ENCODE peak calls at places on chromosomes 1 and 21, in seven cellular contexts. One of them, this sample, is unnamed.

GRCh38 chr1:180230416-180230790 is 339 bp downstream of the LHX4 start:
- DNase-seq in NCI-H2029 treated with DMSO at 0.1 percent for 48 hours: no peak
- DNase-seq in hepatocyte: no peak
- DNase-seq in activated CD4-positive, alpha-beta T cell treated with anti-CD3 and anti-CD28 coated beads, Interleukin-2, amount 50 U/mL, for 48 hours: no peak
- DNase-seq in germinal center: peak
- DNase-seq in cortex of kidney: no peak
- DNase-seq in T-helper 2 cell: no peak
- DNase-seq in this sample: no peak

GRCh38 chr1:107782192-107782845 is 182.7 kb downstream of the VAV3 start:
- DNase-seq in cortex of kidney: no peak
- DNase-seq in hepatocyte: peak
- DNase-seq in T-helper 2 cell: no peak
- DNase-seq in germinal center: no peak
- DNase-seq in activated CD4-positive, alpha-beta T cell treated with anti-CD3 and anti-CD28 coated beads, Interleukin-2, amount 50 U/mL, for 48 hours: no peak
- DNase-seq in NCI-H2029 treated with DMSO at 0.1 percent for 48 hours: peak
- DNase-seq in this sample: peak

GRCh38 chr1:150551784-150552691 is 2.8 kb downstream of the ADAMTSL4 start:
- DNase-seq in activated CD4-positive, alpha-beta T cell treated with anti-CD3 and anti-CD28 coated beads, Interleukin-2, amount 50 U/mL, for 48 hours: no peak
- DNase-seq in NCI-H2029 treated with DMSO at 0.1 percent for 48 hours: no peak
- DNase-seq in T-helper 2 cell: no peak
- DNase-seq in germinal center: peak
- DNase-seq in cortex of kidney: no peak
- DNase-seq in hepatocyte: peak
- DNase-seq in this sample: peak

GRCh38 chr21:34807146-34807880 is 138.5 kb downstream of the CLIC6 start:
- DNase-seq in hepatocyte: peak
- DNase-seq in T-helper 2 cell: peak
- DNase-seq in germinal center: no peak
- DNase-seq in activated CD4-positive, alpha-beta T cell treated with anti-CD3 and anti-CD28 coated beads, Interleukin-2, amount 50 U/mL, for 48 hours: peak
- DNase-seq in NCI-H2029 treated with DMSO at 0.1 percent for 48 hours: no peak
- DNase-seq in cortex of kidney: no peak
- DNase-seq in this sample: peak

GRCh38 chr1:93585059-93585966 is 96.3 kb downstream of the BCAR3 start:
- DNase-seq in NCI-H2029 treated with DMSO at 0.1 percent for 48 hours: peak
- DNase-seq in T-helper 2 cell: no peak
- DNase-seq in cortex of kidney: no peak
- DNase-seq in germinal center: no peak
- DNase-seq in activated CD4-positive, alpha-beta T cell treated with anti-CD3 and anti-CD28 coated beads, Interleukin-2, amount 50 U/mL, for 48 hours: no peak
- DNase-seq in hepatocyte: peak
- DNase-seq in this sample: peak

GRCh38 chr21:31351438-31351837 is 7.4 kb upstream of the TIAM1 start:
- DNase-seq in T-helper 2 cell: no peak
- DNase-seq in activated CD4-positive, alpha-beta T cell treated with anti-CD3 and anti-CD28 coated beads, Interleukin-2, amount 50 U/mL, for 48 hours: no peak
- DNase-seq in NCI-H2029 treated with DMSO at 0.1 percent for 48 hours: no peak
- DNase-seq in hepatocyte: peak
- DNase-seq in cortex of kidney: no peak
- DNase-seq in germinal center: no peak
- DNase-seq in this sample: peak

GRCh38 chr1:203796223-203796747 is 862 bp downstream of the ZBED6 start:
- DNase-seq in T-helper 2 cell: no peak
- DNase-seq in germinal center: no peak
- DNase-seq in cortex of kidney: no peak
- DNase-seq in NCI-H2029 treated with DMSO at 0.1 percent for 48 hours: no peak
- DNase-seq in activated CD4-positive, alpha-beta T cell treated with anti-CD3 and anti-CD28 coated beads, Interleukin-2, amount 50 U/mL, for 48 hours: peak
- DNase-seq in hepatocyte: peak
- DNase-seq in this sample: no peak

GRCh38 chr1:169676001-169676400 is 35.4 kb downstream of the SELL start:
- DNase-seq in activated CD4-positive, alpha-beta T cell treated with anti-CD3 and anti-CD28 coated beads, Interleukin-2, amount 50 U/mL, for 48 hours: no peak
- DNase-seq in T-helper 2 cell: no peak
- DNase-seq in hepatocyte: no peak
- DNase-seq in cortex of kidney: no peak
- DNase-seq in NCI-H2029 treated with DMSO at 0.1 percent for 48 hours: no peak
- DNase-seq in germinal center: no peak
- DNase-seq in this sample: peak

GRCh38 chr1:160716013-160716412 is 4.4 kb upstream of the CD48 start:
- DNase-seq in cortex of kidney: no peak
- DNase-seq in NCI-H2029 treated with DMSO at 0.1 percent for 48 hours: no peak
- DNase-seq in hepatocyte: no peak
- DNase-seq in activated CD4-positive, alpha-beta T cell treated with anti-CD3 and anti-CD28 coated beads, Interleukin-2, amount 50 U/mL, for 48 hours: no peak
- DNase-seq in T-helper 2 cell: no peak
- DNase-seq in germinal center: no peak
- DNase-seq in this sample: no peak

GRCh38 chr1:58155418-58156123 is 391.0 kb downstream of the OMA1 start:
- DNase-seq in NCI-H2029 treated with DMSO at 0.1 percent for 48 hours: no peak
- DNase-seq in hepatocyte: peak
- DNase-seq in T-helper 2 cell: no peak
- DNase-seq in activated CD4-positive, alpha-beta T cell treated with anti-CD3 and anti-CD28 coated beads, Interleukin-2, amount 50 U/mL, for 48 hours: no peak
- DNase-seq in cortex of kidney: no peak
- DNase-seq in germinal center: no peak
- DNase-seq in this sample: peak

GRCh38 chr21:17688912-17689874 is 76.5 kb upstream of the BTG3 start:
- DNase-seq in activated CD4-positive, alpha-beta T cell treated with anti-CD3 and anti-CD28 coated beads, Interleukin-2, amount 50 U/mL, for 48 hours: peak
- DNase-seq in germinal center: no peak
- DNase-seq in hepatocyte: peak
- DNase-seq in cortex of kidney: no peak
- DNase-seq in NCI-H2029 treated with DMSO at 0.1 percent for 48 hours: no peak
- DNase-seq in T-helper 2 cell: peak
- DNase-seq in this sample: peak

GRCh38 chr1:113783254-113784103 is 24.2 kb upstream of the PHTF1 start:
- DNase-seq in activated CD4-positive, alpha-beta T cell treated with anti-CD3 and anti-CD28 coated beads, Interleukin-2, amount 50 U/mL, for 48 hours: no peak
- DNase-seq in germinal center: peak
- DNase-seq in T-helper 2 cell: no peak
- DNase-seq in hepatocyte: no peak
- DNase-seq in NCI-H2029 treated with DMSO at 0.1 percent for 48 hours: no peak
- DNase-seq in cortex of kidney: no peak
- DNase-seq in this sample: peak

GRCh38 chr1:16326833-16327404 is 25.4 kb downstream of the FBXO42 start:
- DNase-seq in NCI-H2029 treated with DMSO at 0.1 percent for 48 hours: no peak
- DNase-seq in T-helper 2 cell: no peak
- DNase-seq in germinal center: no peak
- DNase-seq in activated CD4-positive, alpha-beta T cell treated with anti-CD3 and anti-CD28 coated beads, Interleukin-2, amount 50 U/mL, for 48 hours: no peak
- DNase-seq in cortex of kidney: no peak
- DNase-seq in hepatocyte: no peak
- DNase-seq in this sample: no peak

GRCh38 chr1:119040489-119040888 is 52.3 kb upstream of the TBX15 start:
- DNase-seq in germinal center: no peak
- DNase-seq in hepatocyte: no peak
- DNase-seq in NCI-H2029 treated with DMSO at 0.1 percent for 48 hours: no peak
- DNase-seq in activated CD4-positive, alpha-beta T cell treated with anti-CD3 and anti-CD28 coated beads, Interleukin-2, amount 50 U/mL, for 48 hours: no peak
- DNase-seq in T-helper 2 cell: no peak
- DNase-seq in cortex of kidney: no peak
- DNase-seq in this sample: peak

GRCh38 chr1:3327389-3327702 is 127.1 kb upstream of the ARHGEF16 start:
- DNase-seq in activated CD4-positive, alpha-beta T cell treated with anti-CD3 and anti-CD28 coated beads, Interleukin-2, amount 50 U/mL, for 48 hours: no peak
- DNase-seq in cortex of kidney: no peak
- DNase-seq in T-helper 2 cell: no peak
- DNase-seq in NCI-H2029 treated with DMSO at 0.1 percent for 48 hours: no peak
- DNase-seq in hepatocyte: no peak
- DNase-seq in germinal center: no peak
- DNase-seq in this sample: no peak

GRCh38 chr1:87115317-87115885 is 201.0 kb downstream of the HS2ST1 start:
- DNase-seq in hepatocyte: no peak
- DNase-seq in germinal center: no peak
- DNase-seq in activated CD4-positive, alpha-beta T cell treated with anti-CD3 and anti-CD28 coated beads, Interleukin-2, amount 50 U/mL, for 48 hours: no peak
- DNase-seq in cortex of kidney: no peak
- DNase-seq in NCI-H2029 treated with DMSO at 0.1 percent for 48 hours: no peak
- DNase-seq in T-helper 2 cell: no peak
- DNase-seq in this sample: no peak

GRCh38 chr1:245704765-245705164 is 550.0 kb downstream of the KIF26B start:
- DNase-seq in NCI-H2029 treated with DMSO at 0.1 percent for 48 hours: no peak
- DNase-seq in T-helper 2 cell: no peak
- DNase-seq in activated CD4-positive, alpha-beta T cell treated with anti-CD3 and anti-CD28 coated beads, Interleukin-2, amount 50 U/mL, for 48 hours: no peak
- DNase-seq in cortex of kidney: no peak
- DNase-seq in hepatocyte: no peak
- DNase-seq in germinal center: no peak
- DNase-seq in this sample: no peak

GRCh38 chr21:18298228-18298627 is 53.6 kb downstream of the CHODL start:
- DNase-seq in germinal center: no peak
- DNase-seq in hepatocyte: no peak
- DNase-seq in T-helper 2 cell: no peak
- DNase-seq in activated CD4-positive, alpha-beta T cell treated with anti-CD3 and anti-CD28 coated beads, Interleukin-2, amount 50 U/mL, for 48 hours: no peak
- DNase-seq in NCI-H2029 treated with DMSO at 0.1 percent for 48 hours: no peak
- DNase-seq in cortex of kidney: no peak
- DNase-seq in this sample: no peak

GRCh38 chr1:207925210-207925609 is 14.3 kb upstream of the CD34 start:
- DNase-seq in NCI-H2029 treated with DMSO at 0.1 percent for 48 hours: no peak
- DNase-seq in cortex of kidney: no peak
- DNase-seq in activated CD4-positive, alpha-beta T cell treated with anti-CD3 and anti-CD28 coated beads, Interleukin-2, amount 50 U/mL, for 48 hours: no peak
- DNase-seq in germinal center: no peak
- DNase-seq in T-helper 2 cell: no peak
- DNase-seq in hepatocyte: peak
- DNase-seq in this sample: peak